ENCODE peak calls at places on chromosomes 12 and 14, in eight cellular contexts. C, L, G, O, E, T, X and W are unnamed samples. For H3K4me1 and H3K27me3, the result is how much of the 10 kb centered on the place peaks cover.

GRCh38 chr12:88571543-88571942 is 8.7 kb downstream of the KITLG start:
- DNase-seq in C (no peak), L (no peak), G (no peak), O (no peak), E (no peak), T (no peak), X (no peak), W (no peak)

GRCh38 chr12:116502989-116503496 is 56.1 kb upstream of the MAP1LC3B2 start:
- DNase-seq in C (peak), L (no peak), G (no peak), O (no peak), E (no peak), T (no peak), X (no peak), W (peak)

GRCh38 chr12:58804749-58805148 is 115.6 kb downstream of the LRIG3 start:
- DNase-seq in C (no peak), L (no peak), G (no peak), O (no peak), E (no peak), T (no peak), X (no peak), W (peak)

GRCh38 chr14:31239673-31240072 is 32.1 kb upstream of the HECTD1 start:
- DNase-seq in C (peak), L (no peak), G (no peak), O (no peak), E (no peak), T (no peak), X (peak), W (no peak)

GRCh38 chr12:52186135-52186840 is 5.5 kb downstream of the KRT80 start:
- DNase-seq in C (no peak), L (peak), G (no peak), O (no peak), E (peak), T (no peak), X (no peak), W (no peak)

GRCh38 chr12:5081016-5081415 is 37.3 kb downstream of the KCNA5 start:
- DNase-seq in C (no peak), L (no peak), G (no peak), O (peak), E (no peak), T (no peak), X (no peak), W (no peak)

GRCh38 chr12:42961395-42961794 is 371.8 kb upstream of the PRICKLE1 start:
- DNase-seq in C (no peak), L (peak), G (no peak), O (no peak), E (peak), T (no peak), X (no peak), W (no peak)

GRCh38 chr12:77062846-77063461 is 2.4 kb downstream of the E2F7 start:
- DNase-seq in C (no peak), L (peak), G (no peak), O (no peak), E (no peak), T (no peak), X (no peak), W (peak)

GRCh38 chr12:18165422-18165871 is 75.5 kb upstream of the RERGL start:
- DNase-seq in C (no peak), L (peak), G (no peak), O (no peak), E (peak), T (no peak), X (no peak), W (peak)

GRCh38 chr12:47900480-47901129 is 4.2 kb downstream of the VDR start:
- DNase-seq in C (peak), L (no peak), G (no peak), O (no peak), E (peak), T (no peak), X (peak), W (peak)

GRCh38 chr14:41235466-41235865 is 371.2 kb upstream of the LRFN5 start:
- DNase-seq in C (no peak), L (no peak), G (no peak), O (no peak), E (no peak), T (no peak), X (no peak), W (no peak)

GRCh38 chr12:18850752-18851151 is 112.8 kb downstream of the CAPZA3 start:
- DNase-seq in C (no peak), L (no peak), G (no peak), O (no peak), E (no peak), T (no peak), X (no peak), W (no peak)

GRCh38 chr12:43692064-43692463 is 66.5 kb downstream of the PUS7L start:
- DNase-seq in C (no peak), L (peak), G (no peak), O (no peak), E (peak), T (no peak), X (no peak), W (no peak)

DNA sequence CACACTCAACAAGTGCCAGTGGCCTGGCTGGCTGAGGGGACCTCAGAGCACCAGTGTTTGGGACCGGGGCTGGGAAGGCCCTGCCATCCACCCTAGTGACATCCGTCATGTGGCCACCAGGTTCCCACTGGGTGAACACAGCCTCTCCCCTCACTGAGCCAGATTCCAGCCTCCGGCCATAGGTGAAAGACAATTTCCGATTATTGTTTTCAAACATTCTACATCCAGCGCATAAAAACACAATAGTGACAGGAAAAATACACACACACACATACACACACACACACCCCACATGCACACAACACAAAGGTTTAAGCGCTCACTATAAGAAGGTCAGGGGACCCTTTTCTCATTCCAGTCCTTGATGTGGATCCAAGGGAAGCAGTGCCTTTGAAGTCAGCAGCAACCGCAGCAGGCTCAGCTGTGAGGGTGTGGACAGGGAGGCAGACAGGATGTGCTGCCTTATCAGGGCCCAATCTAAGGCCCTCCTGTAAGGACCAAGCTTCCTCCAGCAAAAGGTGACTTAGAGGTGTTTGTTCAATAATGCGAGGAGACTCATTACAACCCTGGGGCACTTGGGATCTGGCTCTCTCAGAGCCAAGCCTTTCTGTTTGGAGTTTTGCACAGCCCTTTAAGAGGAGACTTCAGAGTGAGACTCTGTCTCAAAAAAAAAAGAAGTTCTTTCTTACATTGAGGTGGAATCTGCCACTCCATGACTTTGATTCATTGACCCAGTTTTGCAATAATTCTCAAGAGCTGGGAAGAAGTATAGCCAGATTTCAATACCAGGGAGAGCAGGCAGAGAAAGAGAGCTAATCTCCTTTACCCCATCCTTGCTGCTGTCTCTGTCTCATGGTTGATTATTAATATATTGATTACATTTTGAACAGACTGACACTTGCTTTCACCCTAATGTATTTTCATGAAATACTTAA is 227.8 kb downstream of the ZFP36L1 start:
- DNase-seq in C (no peak), L (no peak), G (peak), O (no peak), E (peak), T (no peak), X (no peak), W (no peak)
- H3K4me1 ChIP-seq in C (under half), L (under half), G (under half), O (under half), E (under half), T (under half), X (half or more), W (under half)

GRCh38 chr14:56794088-56794556 is 16.2 kb downstream of the OTX2 start:
- DNase-seq in C (no peak), L (no peak), G (no peak), O (no peak), E (no peak), T (no peak), X (no peak), W (no peak)
- H3K27me3 ChIP-seq in C (half or more), L (half or more), G (half or more), O (half or more), E (under half), T (half or more), X (half or more), W (under half)

GRCh38 chr14:64807588-64807987 is 72.1 kb downstream of the SPTB start:
- DNase-seq in C (no peak), L (no peak), G (no peak), O (peak), E (no peak), T (no peak), X (no peak), W (no peak)

GRCh38 chr14:64801800-64802199 is 77.9 kb downstream of the SPTB start:
- DNase-seq in C (no peak), L (peak), G (no peak), O (no peak), E (no peak), T (no peak), X (no peak), W (no peak)

GRCh38 chr14:64806202-64806861 is 73.4 kb downstream of the SPTB start:
- DNase-seq in C (no peak), L (peak), G (peak), O (peak), E (peak), T (no peak), X (no peak), W (no peak)

GRCh38 chr14:64806862-64807495 is 72.7 kb downstream of the SPTB start:
- DNase-seq in C (no peak), L (no peak), G (no peak), O (no peak), E (no peak), T (no peak), X (no peak), W (no peak)

DNA sequence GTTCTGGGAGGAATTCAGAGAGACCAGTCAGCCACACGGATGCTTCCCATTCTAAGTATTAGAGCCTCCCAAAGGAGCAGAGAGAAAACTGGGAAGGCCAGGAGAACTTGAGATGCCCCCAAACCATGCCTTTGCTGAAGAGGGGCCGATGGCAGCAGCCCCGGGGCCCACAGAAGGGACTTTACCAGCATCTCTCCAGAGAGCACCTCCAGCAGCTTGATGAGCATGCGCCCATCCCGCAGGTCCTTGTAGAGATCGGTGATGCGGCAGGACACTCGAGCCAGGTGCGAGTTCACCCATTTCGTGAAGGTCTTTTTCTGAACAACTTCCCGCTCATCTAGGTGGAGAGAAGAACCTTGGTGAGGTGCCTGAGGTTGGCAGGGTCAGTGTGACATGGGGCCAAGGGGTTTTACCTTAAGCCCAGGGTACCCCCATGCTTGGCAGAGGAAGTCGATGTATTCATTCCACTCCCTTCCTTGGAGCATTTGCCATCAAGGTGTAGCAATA is 74.9 kb downstream of the SPTB start:
- DNase-seq in C (no peak), L (no peak), G (peak), O (no peak), E (no peak), T (no peak), X (no peak), W (no peak)
- H3K27ac ChIP-seq in C (no peak), L (no peak), G (no peak), O (peak), E (no peak), T (no peak), X (no peak), W (no peak)

GRCh38 chr12:19960527-19960926 is 407.8 kb upstream of the PDE3A start:
- DNase-seq in C (no peak), L (no peak), G (no peak), O (no peak), E (no peak), T (no peak), X (no peak), W (no peak)
- H3K4me1 ChIP-seq in C (under half), L (under half), G (under half), O (under half), E (under half), T (under half), X (under half), W (under half)

DNA sequence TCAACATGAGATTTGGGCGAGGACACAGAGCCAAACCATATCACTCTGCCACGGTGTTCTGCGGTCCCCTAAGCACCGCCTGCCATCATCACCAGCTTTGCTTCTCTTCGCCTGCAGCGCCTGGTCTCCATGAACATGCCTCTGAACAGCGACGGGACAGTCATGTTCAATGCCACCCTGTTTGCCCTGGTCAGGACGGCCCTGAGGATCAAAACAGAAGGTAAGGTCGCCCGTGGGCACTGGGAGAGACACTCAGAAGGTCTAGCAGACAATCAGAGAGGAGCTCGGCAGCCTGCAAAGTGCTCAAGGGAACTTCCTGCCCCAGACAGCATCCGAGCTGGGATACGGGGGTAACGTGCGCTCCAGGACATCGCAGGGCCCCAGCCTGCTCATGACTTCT is 126.0 kb upstream of the FKBP4 start:
- DNase-seq in C (no peak), L (no peak), G (peak), O (no peak), E (no peak), T (no peak), X (no peak), W (no peak)
- H3K27me3 ChIP-seq in C (under half), L (under half), G (under half), O (under half), E (under half), T (under half), X (under half), W (under half)

GRCh38 chr14:90274808-90275454 is 18.6 kb downstream of the PSMC1 start:
- DNase-seq in C (no peak), L (peak), G (no peak), O (no peak), E (peak), T (no peak), X (no peak), W (no peak)

GRCh38 chr14:90274019-90274418 is 17.7 kb downstream of the PSMC1 start:
- DNase-seq in C (no peak), L (no peak), G (no peak), O (no peak), E (no peak), T (no peak), X (no peak), W (no peak)

GRCh38 chr14:90275455-90275814 is 19.1 kb downstream of the PSMC1 start:
- DNase-seq in C (no peak), L (no peak), G (no peak), O (no peak), E (no peak), T (no peak), X (no peak), W (no peak)

GRCh38 chr14:90276627-90277367 is 20.4 kb downstream of the PSMC1 start:
- DNase-seq in C (no peak), L (peak), G (no peak), O (no peak), E (no peak), T (no peak), X (peak), W (no peak)

DNA sequence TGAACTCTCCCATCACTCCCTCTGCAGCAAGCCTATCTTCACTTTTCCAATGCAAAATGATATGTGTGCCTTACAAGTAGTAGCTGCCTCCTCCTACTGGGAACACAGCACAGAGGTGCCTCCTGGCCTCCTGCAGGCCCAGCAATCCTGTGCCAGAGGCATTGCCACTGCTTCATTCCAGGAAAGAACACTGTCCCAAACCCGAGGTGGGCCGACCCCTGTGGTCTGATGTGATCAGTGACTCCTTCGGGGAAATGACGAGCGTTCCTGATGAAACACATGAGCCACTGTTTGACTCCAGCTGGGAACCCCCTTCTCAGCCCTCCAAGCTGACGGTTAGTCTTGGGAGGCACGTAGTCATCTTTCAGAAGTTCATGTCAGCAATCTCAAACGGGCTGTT is 19.5 kb downstream of the PSMC1 start:
- DNase-seq in C (no peak), L (no peak), G (no peak), O (no peak), E (no peak), T (no peak), X (no peak), W (no peak)
- H3K27ac ChIP-seq in C (no peak), L (no peak), G (peak), O (peak), E (peak), T (no peak), X (peak), W (no peak)

GRCh38 chr14:75866981-75867380 is 114.8 kb downstream of the TGFB3 start:
- DNase-seq in C (no peak), L (no peak), G (no peak), O (no peak), E (no peak), T (no peak), X (no peak), W (no peak)

GRCh38 chr14:75861161-75861621 is 120.6 kb downstream of the TGFB3 start:
- DNase-seq in C (no peak), L (peak), G (no peak), O (no peak), E (peak), T (no peak), X (no peak), W (no peak)

GRCh38 chr14:75860561-75861160 is 121.1 kb downstream of the TGFB3 start:
- DNase-seq in C (no peak), L (no peak), G (no peak), O (no peak), E (no peak), T (no peak), X (no peak), W (no peak)

GRCh38 chr14:75859746-75860145 is 122.0 kb downstream of the TGFB3 start:
- DNase-seq in C (no peak), L (no peak), G (no peak), O (no peak), E (no peak), T (no peak), X (no peak), W (no peak)

GRCh38 chr14:75864352-75864751 is 117.4 kb downstream of the TGFB3 start:
- DNase-seq in C (no peak), L (peak), G (no peak), O (no peak), E (peak), T (no peak), X (no peak), W (no peak)
- H3K4me1 ChIP-seq in C (under half), L (under half), G (under half), O (under half), E (half or more), T (under half), X (under half), W (under half)

GRCh38 chr14:80564051-80564450 is 352.7 kb upstream of the DIO2 start:
- DNase-seq in C (no peak), L (peak), G (no peak), O (no peak), E (no peak), T (no peak), X (no peak), W (no peak)
- H3K27me3 ChIP-seq in C (under half), L (under half), G (under half), O (under half), E (under half), T (under half), X (under half), W (under half)